ENCODE peak calls at places on chromosome 20, in five cellular contexts. X is tibial artery, A is lower leg skin, M is fibroblast of the aortic adventitia, I is AG09309. G is an unnamed sample.

GRCh38 chr20:23298155-23298554 is 52.4 kb upstream of the NXT1 start:
- DNase-seq in X (no peak), A (no peak), M (no peak), I (no peak), G (no peak)

GRCh38 chr20:59812286-59813125 is 120.9 kb downstream of the SYCP2 start:
- DNase-seq in X (no peak), A (peak), M (no peak), I (no peak), G (no peak)

GRCh38 chr20:33262658-33263065 is 20.4 kb upstream of the BPIFB1 start:
- DNase-seq in X (no peak), A (no peak), M (peak), I (no peak), G (no peak)

GRCh38 chr20:34872604-34873224 is at the start of gene GGT7:
- DNase-seq in X (peak), A (peak), M (peak), I (no peak), G (peak)

GRCh38 chr20:58998656-58999055 is 8.4 kb downstream of the CTSZ start:
- DNase-seq in X (no peak), A (no peak), M (no peak), I (no peak), G (no peak)

GRCh38 chr20:9068896-9069663 is at the start of gene PLCB4:
- DNase-seq in X (peak), A (no peak), M (peak), I (no peak), G (no peak)

GRCh38 chr20:48791666-48792071 is 36.1 kb downstream of the PREX1 start:
- DNase-seq in X (no peak), A (no peak), M (peak), I (peak), G (no peak)

GRCh38 chr20:48879609-48880008 is 41.9 kb upstream of the ARFGEF2 start:
- DNase-seq in X (no peak), A (no peak), M (peak), I (no peak), G (no peak)

GRCh38 chr20:53751394-53752368 is 158.0 kb upstream of the ZNF217 start:
- DNase-seq in X (no peak), A (no peak), M (peak), I (no peak), G (no peak)

GRCh38 chr20:46174469-46175126 is 56.5 kb downstream of the CD40 start:
- DNase-seq in X (peak), A (peak), M (peak), I (no peak), G (peak)

GRCh38 chr20:48597521-48598302 is 230.1 kb downstream of the PREX1 start:
- DNase-seq in X (no peak), A (no peak), M (no peak), I (no peak), G (no peak)

GRCh38 chr20:63309261-63310071 is 16.5 kb downstream of the COL20A1 start:
- DNase-seq in X (no peak), A (no peak), M (peak), I (no peak), G (no peak)

DNA sequence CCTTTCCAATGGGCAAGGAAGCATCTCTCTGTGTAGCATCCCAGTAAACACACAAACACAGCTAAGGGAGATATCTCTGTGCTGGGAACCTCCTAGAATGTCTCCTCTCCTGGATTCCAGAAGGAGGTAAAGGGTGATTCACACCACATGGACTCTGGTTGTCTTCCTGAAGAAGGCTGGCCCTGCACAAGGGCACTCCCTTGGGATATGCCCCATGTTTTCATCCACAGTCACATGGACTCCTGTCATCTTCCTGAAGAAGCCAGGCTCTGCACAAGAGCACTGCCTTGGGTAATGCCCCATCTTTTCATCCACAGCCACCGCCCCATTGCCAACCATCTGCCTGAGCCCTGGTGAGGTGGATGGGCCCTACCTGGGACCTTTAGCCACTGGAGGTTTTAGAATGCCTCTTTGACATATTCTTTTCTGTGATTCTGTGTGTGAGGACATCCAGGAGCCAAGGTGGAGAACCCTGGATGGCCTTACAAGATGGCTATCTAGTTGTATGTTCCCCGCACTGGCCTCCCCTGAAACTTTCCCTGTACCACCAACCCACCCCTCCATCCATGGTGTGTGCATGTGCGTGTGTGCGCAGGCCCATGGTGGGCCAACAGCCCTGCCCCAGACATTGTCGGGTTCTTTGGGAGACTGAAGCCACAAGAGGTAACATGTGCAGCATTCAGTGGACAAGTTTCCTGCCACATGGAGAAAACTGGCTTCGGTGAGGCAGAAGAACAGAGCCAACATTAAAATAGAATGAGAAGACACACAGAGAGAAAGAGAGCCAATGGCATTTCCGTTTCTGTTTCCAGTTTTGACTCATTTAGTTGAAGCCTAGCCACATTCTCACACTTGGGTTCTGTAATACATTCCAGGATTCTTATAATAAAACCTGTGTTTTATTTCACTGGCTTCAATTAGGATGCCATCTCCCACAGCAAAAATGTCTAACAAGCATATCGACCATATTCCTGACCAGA is 110.2 kb upstream of the CST7 start:
- DNase-seq in X (no peak), A (no peak), M (peak), I (peak), G (no peak)
- TF ChIP-seq CTCF in X (no peak), A (no peak), M (no peak), I (no peak), G (no peak)

GRCh38 chr20:49906615-49907154 is 8.6 kb downstream of the SPATA2 start:
- DNase-seq in X (no peak), A (no peak), M (no peak), I (no peak), G (no peak)

GRCh38 chr20:49910340-49910706 is 5.0 kb downstream of the SPATA2 start:
- DNase-seq in X (no peak), A (no peak), M (no peak), I (no peak), G (no peak)

GRCh38 chr20:49907405-49908257 is 7.7 kb downstream of the SPATA2 start:
- DNase-seq in X (no peak), A (no peak), M (no peak), I (no peak), G (no peak)

GRCh38 chr20:49908258-49908565 is 7.1 kb downstream of the SPATA2 start:
- DNase-seq in X (no peak), A (no peak), M (no peak), I (no peak), G (no peak)

DNA sequence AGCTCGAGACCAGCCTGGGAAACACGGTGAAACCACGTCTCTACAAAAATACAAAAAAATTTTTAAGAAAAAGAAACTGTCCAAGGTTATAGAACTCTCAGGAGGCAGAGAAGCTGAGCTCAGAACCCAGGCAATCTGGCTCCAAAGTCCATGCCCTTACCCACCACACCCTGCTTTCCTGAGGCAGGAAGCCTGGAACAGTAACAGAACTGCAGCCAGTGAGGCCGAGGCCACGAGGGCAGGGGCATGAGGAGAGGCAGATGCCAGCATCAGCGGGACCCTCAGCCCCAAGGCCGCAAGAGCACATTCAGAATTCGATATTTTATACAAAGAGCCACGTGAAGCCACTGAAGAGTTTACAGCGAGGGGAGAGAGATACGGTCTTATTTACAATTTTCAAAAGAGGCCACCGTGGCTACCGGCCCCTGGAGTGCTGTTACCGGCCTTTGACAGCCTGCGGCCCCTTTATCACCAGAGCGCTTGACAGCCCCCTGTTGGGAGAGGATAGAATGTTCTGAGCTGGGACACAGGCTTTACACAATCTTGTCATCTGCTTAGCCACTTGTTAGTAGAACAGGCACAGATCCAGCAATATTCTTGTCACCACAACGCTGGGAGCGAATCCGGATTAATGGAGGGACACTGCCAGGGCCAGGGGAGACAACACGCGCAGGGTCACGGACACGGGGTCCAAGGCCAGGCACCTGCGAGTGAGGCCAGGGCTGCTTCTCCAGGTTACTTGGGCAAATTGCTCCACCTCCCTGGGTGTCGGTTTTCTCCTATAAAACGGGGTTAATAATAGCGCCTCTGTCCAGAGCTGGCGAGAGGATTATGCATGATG is 5.6 kb downstream of the SPATA2 start:
- DNase-seq in X (no peak), A (no peak), M (no peak), I (no peak), G (no peak)
- TF ChIP-seq CTCF in X (no peak), A (no peak), M (no peak), I (peak), G (no peak)

GRCh38 chr20:951384-952169 is 35.4 kb upstream of the ANGPT4 start:
- DNase-seq in X (no peak), A (no peak), M (no peak), I (no peak), G (no peak)

GRCh38 chr20:952196-952795 is 36.2 kb upstream of the ANGPT4 start:
- DNase-seq in X (no peak), A (no peak), M (no peak), I (no peak), G (no peak)

GRCh38 chr20:955656-956055 is 39.5 kb upstream of the ANGPT4 start:
- DNase-seq in X (no peak), A (no peak), M (no peak), I (no peak), G (no peak)

GRCh38 chr20:955111-955510 is 39.0 kb upstream of the ANGPT4 start:
- DNase-seq in X (no peak), A (no peak), M (no peak), I (no peak), G (no peak)

DNA sequence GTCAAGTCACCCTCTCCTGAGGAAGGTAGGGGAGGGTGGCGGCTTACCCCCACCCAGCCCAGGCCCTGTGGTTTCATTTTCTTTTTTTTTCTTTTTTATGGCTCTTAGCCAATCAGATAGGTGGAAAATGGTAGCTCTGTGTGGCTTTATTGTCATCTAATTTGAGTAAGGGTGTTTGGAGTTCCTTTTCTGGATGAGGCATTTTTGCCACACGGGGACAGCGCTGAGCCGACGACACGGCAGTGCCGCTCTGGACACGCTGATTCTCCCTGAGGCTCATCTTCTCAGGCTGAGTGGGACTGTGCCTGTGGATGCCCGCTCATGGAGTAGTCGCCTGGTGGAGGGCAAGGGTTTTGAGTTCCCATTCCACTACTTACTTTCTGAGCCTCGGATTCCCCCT is 37.6 kb upstream of the ANGPT4 start:
- DNase-seq in X (no peak), A (no peak), M (no peak), I (no peak), G (no peak)
- TF ChIP-seq CTCF in X (peak), A (no peak), M (no peak), I (peak), G (no peak)

GRCh38 chr20:57777911-57778310 is 68.1 kb upstream of the PMEPA1 start:
- DNase-seq in X (no peak), A (no peak), M (no peak), I (no peak), G (no peak)

GRCh38 chr20:57773059-57773815 is 63.4 kb upstream of the PMEPA1 start:
- DNase-seq in X (peak), A (no peak), M (no peak), I (no peak), G (no peak)

GRCh38 chr20:57774111-57774880 is 64.5 kb upstream of the PMEPA1 start:
- DNase-seq in X (no peak), A (no peak), M (no peak), I (no peak), G (no peak)

GRCh38 chr20:57772349-57772964 is 62.6 kb upstream of the PMEPA1 start:
- DNase-seq in X (peak), A (no peak), M (peak), I (peak), G (no peak)

DNA sequence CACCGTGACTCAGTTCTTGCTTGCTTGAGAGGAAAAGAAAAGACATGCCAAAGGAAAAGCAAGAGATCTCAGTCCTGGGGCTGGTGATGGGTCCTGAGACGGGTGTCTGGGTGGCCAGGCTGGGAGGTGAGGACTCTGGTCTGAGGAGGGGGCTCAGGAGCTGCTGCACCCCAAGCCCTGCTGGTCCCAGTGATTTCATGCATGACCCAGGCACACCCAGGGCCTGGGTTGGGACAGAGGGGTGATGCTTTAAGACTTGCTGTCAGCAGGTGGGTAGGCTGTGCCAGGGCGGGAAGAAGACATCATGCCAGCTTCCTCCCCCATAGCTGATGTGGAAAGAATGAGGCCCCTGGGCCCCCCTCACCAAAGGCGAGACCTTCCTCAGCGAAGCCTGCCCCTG is 65.1 kb upstream of the PMEPA1 start:
- DNase-seq in X (no peak), A (no peak), M (no peak), I (no peak), G (no peak)
- TF ChIP-seq CTCF in X (no peak), A (no peak), M (no peak), I (no peak), G (no peak)

GRCh38 chr20:38386004-38386403 is 39.7 kb downstream of the LBP start:
- DNase-seq in X (no peak), A (no peak), M (no peak), I (no peak), G (no peak)

GRCh38 chr20:38383147-38383546 is 36.9 kb downstream of the LBP start:
- DNase-seq in X (no peak), A (no peak), M (no peak), I (no peak), G (no peak)

GRCh38 chr20:38392356-38392755 is 42.8 kb downstream of the SNHG17 start:
- DNase-seq in X (no peak), A (no peak), M (no peak), I (no peak), G (no peak)

GRCh38 chr20:38387953-38388352 is 41.7 kb downstream of the LBP start:
- DNase-seq in X (no peak), A (no peak), M (no peak), I (no peak), G (no peak)

GRCh38 chr20:38386852-38387251 is 40.6 kb downstream of the LBP start:
- DNase-seq in X (no peak), A (no peak), M (no peak), I (no peak), G (no peak)
- TF ChIP-seq CTCF in X (no peak), A (no peak), M (no peak), I (no peak), G (no peak)

GRCh38 chr20:3162080-3162611 is 2.5 kb upstream of the FASTKD5 start:
- DNase-seq in X (no peak), A (no peak), M (no peak), I (no peak), G (no peak)

GRCh38 chr20:3161316-3162079 is 1.8 kb upstream of the FASTKD5 start:
- DNase-seq in X (no peak), A (no peak), M (no peak), I (no peak), G (no peak)

GRCh38 chr20:3157817-3158216 is 1.8 kb downstream of the FASTKD5 start:
- DNase-seq in X (no peak), A (no peak), M (no peak), I (no peak), G (no peak)

GRCh38 chr20:3158968-3159431 is 665 bp downstream of the FASTKD5 start:
- DNase-seq in X (no peak), A (no peak), M (no peak), I (no peak), G (no peak)

GRCh38 chr20:3160418-3160817 is 753 bp upstream of the FASTKD5 start:
- DNase-seq in X (no peak), A (no peak), M (no peak), I (no peak), G (no peak)
- TF ChIP-seq CTCF in X (no peak), A (no peak), M (no peak), I (no peak), G (no peak)

GRCh38 chr20:16844406-16844805 is 96.2 kb downstream of the OTOR start:
- DNase-seq in X (no peak), A (no peak), M (no peak), I (no peak), G (no peak)

GRCh38 chr20:16842721-16843120 is 94.6 kb downstream of the OTOR start:
- DNase-seq in X (no peak), A (no peak), M (no peak), I (no peak), G (no peak)

GRCh38 chr20:16846011-16846410 is 97.9 kb downstream of the OTOR start:
- DNase-seq in X (no peak), A (no peak), M (no peak), I (peak), G (no peak)
- TF ChIP-seq CTCF in X (no peak), A (no peak), M (no peak), I (no peak), G (no peak)

GRCh38 chr20:44479643-44480042 is 4.0 kb downstream of the TTPAL start:
- DNase-seq in X (no peak), A (no peak), M (no peak), I (no peak), G (no peak)

GRCh38 chr20:44478188-44478587 is 2.5 kb downstream of the TTPAL start:
- DNase-seq in X (no peak), A (no peak), M (no peak), I (no peak), G (no peak)

GRCh38 chr20:44477151-44477550 is 1.5 kb downstream of the TTPAL start:
- DNase-seq in X (no peak), A (no peak), M (peak), I (no peak), G (no peak)

GRCh38 chr20:44475372-44475693 is 341 bp upstream of the TTPAL start:
- DNase-seq in X (no peak), A (no peak), M (no peak), I (no peak), G (no peak)

GRCh38 chr20:44475694-44476560 is at the start of gene TTPAL:
- DNase-seq in X (peak), A (peak), M (peak), I (no peak), G (peak)
- TF ChIP-seq CTCF in X (peak), A (no peak), M (peak), I (peak), G (no peak)

DNA sequence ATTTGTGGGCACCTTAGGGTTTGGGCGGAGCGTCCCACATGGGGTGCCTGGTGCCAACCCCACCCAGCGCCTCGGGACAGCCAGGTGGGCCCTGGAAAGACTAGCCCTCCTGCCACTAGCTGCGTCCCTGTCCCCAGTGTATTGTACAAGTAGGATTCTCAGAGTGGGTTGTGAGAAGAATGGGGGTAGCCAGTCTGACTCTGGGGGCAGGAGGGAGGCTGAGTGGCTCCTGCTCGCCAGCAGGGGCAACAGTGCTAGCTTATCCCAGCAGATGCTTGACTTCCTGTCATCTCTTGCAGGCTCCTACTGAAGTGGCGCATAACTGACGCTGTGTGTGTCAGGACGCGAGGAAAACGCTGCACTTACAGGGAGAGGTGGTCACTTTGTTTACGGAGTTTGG is 9.3 kb downstream of the PSMA7 start:
- DNase-seq in X (no peak), A (no peak), M (no peak), I (no peak), G (no peak)
- TF ChIP-seq CTCF in X (no peak), A (no peak), M (peak), I (peak), G (no peak)

DNA sequence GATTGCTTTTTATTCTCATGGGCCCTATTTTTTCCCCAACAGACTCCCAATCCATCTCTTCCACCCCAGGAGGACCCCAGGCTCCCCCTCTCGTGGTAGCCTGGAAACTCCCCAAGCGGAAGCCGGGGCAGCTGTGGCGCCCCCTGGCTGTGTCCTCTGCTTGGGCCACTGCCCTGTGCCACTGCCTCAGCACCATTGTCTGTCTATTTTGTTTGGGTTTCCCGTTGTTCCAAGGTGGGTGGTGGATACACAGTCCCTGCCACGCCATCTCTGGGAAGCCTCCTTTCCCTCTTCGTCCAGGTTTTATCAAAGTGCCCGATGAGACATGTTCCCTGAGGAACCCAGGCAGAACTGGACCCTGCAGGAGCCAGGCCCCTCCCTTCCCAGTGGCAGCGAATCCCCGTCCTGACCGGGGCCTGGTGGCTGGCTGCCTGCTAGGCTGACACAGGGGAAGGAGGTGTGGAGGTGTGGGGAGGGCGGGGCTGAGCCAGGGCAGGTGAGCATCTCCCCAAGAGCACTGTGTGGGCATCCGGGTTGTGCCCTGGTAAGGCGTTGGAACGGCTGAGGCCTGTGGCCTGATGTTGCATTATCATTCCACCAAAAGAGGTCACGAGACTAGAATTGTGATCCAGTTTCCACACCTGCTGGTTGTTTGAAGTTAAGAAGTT is 228.2 kb downstream of the CDH4 start:
- DNase-seq in X (no peak), A (no peak), M (no peak), I (no peak), G (no peak)
- TF ChIP-seq CTCF in X (no peak), A (no peak), M (no peak), I (peak), G (no peak)

G was measured in omental fat pad.